ENCODE peak calls at places on chromosomes 6 and 20, in six cellular contexts. Y, N, W, I, J and C are unnamed samples. For H3K27me3, the result is how much of the 10 kb centered on the place peaks cover.

GRCh38 chr6:157732007-157732406 is 91.0 kb upstream of the SNX9 start:
- DNase-seq in Y (no peak), N (no peak), W (no peak), I (no peak), J (no peak), C (no peak)

GRCh38 chr6:137271245-137272183 is 52.3 kb upstream of the IFNGR1 start:
- DNase-seq in Y (no peak), N (no peak), W (no peak), I (no peak), J (no peak), C (no peak)

GRCh38 chr6:150272976-150273315 is 95.9 kb upstream of the IYD start:
- DNase-seq in Y (no peak), N (no peak), W (no peak), I (no peak), J (no peak), C (no peak)

GRCh38 chr6:38427492-38428210 is 212.1 kb downstream of the BTBD9 start:
- DNase-seq in Y (no peak), N (no peak), W (no peak), I (no peak), J (no peak), C (no peak)

GRCh38 chr6:52496609-52497008 is 76.5 kb downstream of the EFHC1 start:
- DNase-seq in Y (no peak), N (no peak), W (no peak), I (no peak), J (no peak), C (no peak)

GRCh38 chr6:164227952-164228522 is 813.5 kb downstream of the QKI start:
- DNase-seq in Y (no peak), N (no peak), W (no peak), I (peak), J (no peak), C (no peak)

GRCh38 chr20:2800590-2801458 is at the start of gene CPXM1:
- DNase-seq in Y (no peak), N (no peak), W (no peak), I (no peak), J (no peak), C (no peak)

GRCh38 chr6:73041051-73041450 is 184.2 kb downstream of the KHDC1L start:
- DNase-seq in Y (no peak), N (no peak), W (no peak), I (no peak), J (no peak), C (no peak)

GRCh38 chr6:105784179-105784578 is 302.0 kb upstream of the PRDM1 start:
- DNase-seq in Y (no peak), N (no peak), W (no peak), I (no peak), J (no peak), C (no peak)

GRCh38 chr20:62980970-62981369 is 25.8 kb downstream of the BHLHE23 start:
- DNase-seq in Y (no peak), N (no peak), W (no peak), I (no peak), J (no peak), C (no peak)

GRCh38 chr20:44038681-44039123 is 124.0 kb downstream of the TOX2 start:
- DNase-seq in Y (peak), N (no peak), W (no peak), I (no peak), J (no peak), C (no peak)

GRCh38 chr6:34243901-34244884 is 4.6 kb downstream of the SMIM29 start:
- DNase-seq in Y (peak), N (peak), W (peak), I (peak), J (peak), C (peak)

GRCh38 chr6:24865161-24865560 is 66.4 kb upstream of the ARMH2 start:
- DNase-seq in Y (no peak), N (no peak), W (no peak), I (no peak), J (no peak), C (no peak)

GRCh38 chr6:34638834-34639736 is 57.5 kb downstream of the ILRUN start:
- DNase-seq in Y (no peak), N (no peak), W (no peak), I (no peak), J (no peak), C (peak)

GRCh38 chr20:40390654-40391053 is 298.4 kb downstream of the MAFB start:
- DNase-seq in Y (no peak), N (no peak), W (no peak), I (no peak), J (no peak), C (no peak)

GRCh38 chr6:124008689-124009371 is 205.2 kb downstream of the NKAIN2 start:
- DNase-seq in Y (no peak), N (no peak), W (no peak), I (no peak), J (no peak), C (no peak)

GRCh38 chr20:37517371-37517748 is 3.7 kb upstream of the NNAT start:
- DNase-seq in Y (no peak), N (no peak), W (no peak), I (no peak), J (no peak), C (no peak)

GRCh38 chr20:50798650-50799049 is 3.8 kb downstream of the BCAS4 start:
- DNase-seq in Y (no peak), N (no peak), W (no peak), I (no peak), J (no peak), C (no peak)

GRCh38 chr6:118826096-118826495 is 67.9 kb upstream of the ASF1A start:
- DNase-seq in Y (no peak), N (no peak), W (no peak), I (no peak), J (no peak), C (no peak)

GRCh38 chr6:96611342-96611964 is 48.5 kb downstream of the FHL5 start:
- DNase-seq in Y (no peak), N (no peak), W (no peak), I (no peak), J (no peak), C (no peak)

DNA sequence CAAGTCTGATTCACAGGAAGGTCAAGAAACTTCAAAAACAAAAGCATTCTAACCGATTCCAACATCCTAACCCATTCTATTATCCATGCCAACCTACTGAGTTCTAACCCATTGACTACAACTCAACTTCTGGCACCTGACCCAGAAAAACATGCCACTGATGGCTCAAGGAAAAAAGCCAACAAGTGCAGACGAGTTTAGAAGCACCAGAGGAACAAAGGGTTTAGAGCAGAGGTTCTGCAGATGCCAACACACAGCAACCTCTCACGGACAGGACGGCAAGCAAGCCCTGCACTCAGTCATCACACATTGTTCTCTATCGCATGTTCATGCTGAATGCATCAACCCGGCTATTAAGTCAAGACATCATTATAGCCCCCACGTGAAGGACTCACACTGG is 25.2 kb upstream of the MC3R start:
- DNase-seq in Y (no peak), N (no peak), W (no peak), I (no peak), J (no peak), C (no peak)
- TF ChIP-seq CTCF in Y (no peak), N (no peak), W (no peak), I (no peak), J (no peak), C (no peak)

GRCh38 chr6:43778976-43779863 is 9.2 kb downstream of the VEGFA start:
- DNase-seq in Y (no peak), N (no peak), W (no peak), I (no peak), J (peak), C (no peak)
- H3K27me3 ChIP-seq in Y (under half), N (under half), W (under half), I (under half), J (under half), C (under half)

GRCh38 chr6:31738048-31738979 is 1.5 kb upstream of the MSH5 start:
- DNase-seq in Y (peak), N (peak), W (no peak), I (peak), J (no peak), C (no peak)
- TF ChIP-seq POLR2A in Y (no peak), N (peak), W (peak), I (peak), J (no peak), C (no peak)

GRCh38 chr6:145883263-145883662 is 68.7 kb upstream of the FBXO30 start:
- DNase-seq in Y (no peak), N (no peak), W (no peak), I (no peak), J (no peak), C (no peak)
- TF ChIP-seq CTCF in Y (no peak), N (no peak), W (no peak), I (no peak), J (no peak), C (no peak)

GRCh38 chr6:1621328-1621701 is 11.6 kb downstream of the FOXC1 start:
- DNase-seq in Y (no peak), N (no peak), W (no peak), I (no peak), J (no peak), C (no peak)
- H3K27me3 ChIP-seq in Y (half or more), N (under half), W (under half), I (under half), J (under half), C (half or more)

DNA sequence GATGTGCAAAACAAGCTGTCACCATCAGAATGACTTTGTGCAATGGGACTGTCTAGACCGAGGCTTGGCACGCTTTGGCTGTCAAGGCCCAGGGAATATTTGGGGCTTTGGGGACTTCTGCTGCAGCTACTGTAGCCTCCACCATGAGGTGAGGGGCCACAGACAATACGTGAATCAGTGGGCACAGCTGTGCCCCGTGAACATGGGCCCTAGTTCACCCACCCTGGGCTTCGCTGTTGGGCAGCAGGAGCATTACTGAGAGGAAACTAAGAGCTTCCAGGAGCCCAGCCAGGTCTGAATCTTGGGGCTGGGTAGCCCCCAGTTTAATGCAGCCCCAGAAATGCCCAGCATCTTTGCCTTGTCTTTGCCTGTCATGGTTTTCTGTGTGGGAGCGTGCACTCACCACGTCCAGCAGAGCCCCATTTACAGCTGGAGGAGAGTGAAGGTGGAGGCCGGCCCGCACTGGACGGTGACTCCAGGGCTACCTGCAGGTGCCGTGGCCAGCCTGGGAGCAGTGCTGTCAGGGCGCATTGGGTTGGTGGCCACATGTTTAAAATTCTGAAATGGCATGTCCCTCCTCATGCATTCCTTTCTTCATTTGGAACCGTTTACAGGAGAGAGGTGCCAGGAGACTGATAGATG is 34.7 kb downstream of the DUSP22 start:
- DNase-seq in Y (no peak), N (no peak), W (no peak), I (peak), J (no peak), C (no peak)
- TF ChIP-seq POLR2A in Y (no peak), N (no peak), W (no peak), I (no peak), J (no peak), C (no peak)

GRCh38 chr6:79203753-79204253 is 30.7 kb downstream of the HMGN3 start:
- DNase-seq in Y (no peak), N (no peak), W (no peak), I (no peak), J (no peak), C (no peak)

GRCh38 chr6:79201935-79202334 is 32.5 kb downstream of the HMGN3 start:
- DNase-seq in Y (no peak), N (no peak), W (no peak), I (no peak), J (no peak), C (no peak)

GRCh38 chr6:79196908-79197307 is 37.6 kb downstream of the HMGN3 start:
- DNase-seq in Y (no peak), N (no peak), W (no peak), I (no peak), J (no peak), C (no peak)

DNA sequence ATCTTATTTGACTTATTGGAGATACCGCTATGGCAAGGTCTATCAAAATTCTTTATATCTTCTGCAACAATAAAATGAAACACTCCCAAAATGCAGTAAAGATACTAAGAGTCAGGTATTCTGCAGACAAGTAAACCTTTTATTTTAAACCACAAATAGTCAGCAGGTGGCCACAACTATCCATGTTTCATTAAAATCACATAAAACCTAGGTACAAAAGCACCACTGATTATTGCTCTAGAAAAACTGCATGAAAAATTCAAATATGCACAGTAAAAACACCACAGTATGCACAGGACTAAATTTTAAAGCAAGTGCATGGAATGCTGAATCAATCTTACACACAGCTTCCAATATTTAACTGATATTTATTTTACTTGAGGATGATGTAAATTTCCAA is 33.4 kb downstream of the HMGN3 start:
- DNase-seq in Y (no peak), N (no peak), W (no peak), I (no peak), J (no peak), C (no peak)
- TF ChIP-seq CTCF in Y (no peak), N (no peak), W (no peak), I (no peak), J (no peak), C (no peak)

GRCh38 chr6:168448243-168448855 is 7.4 kb downstream of the SMOC2 start:
- DNase-seq in Y (no peak), N (no peak), W (no peak), I (no peak), J (no peak), C (no peak)
- H3K27me3 ChIP-seq in Y (under half), N (under half), W (under half), I (under half), J (under half), C (under half)